ENCODE peak calls at places on chromosomes 16 and 17, in five cellular contexts. Z, X, Q, Y and F are unnamed samples.

GRCh38 chr16:58448890-58449289 is 51.1 kb upstream of the NDRG4 start:
- DNase-seq in Z (no peak), X (no peak), Q (no peak), Y (no peak), F (no peak)

GRCh38 chr17:3526491-3526890 is 31.1 kb downstream of the TRPV3 start:
- DNase-seq in Z (no peak), X (no peak), Q (no peak), Y (no peak), F (no peak)

GRCh38 chr17:74737299-74738050 is 419 bp downstream of the RAB37 start:
- DNase-seq in Z (no peak), X (no peak), Q (no peak), Y (no peak), F (no peak)

GRCh38 chr16:88119881-88120280 is 168.6 kb downstream of the BANP start:
- DNase-seq in Z (no peak), X (no peak), Q (peak; percentile 55), Y (no peak), F (no peak)

GRCh38 chr17:18224428-18225120 is 861 bp upstream of the LLGL1 start:
- DNase-seq in Z (no peak), X (peak; percentile 67), Q (no peak), Y (peak; percentile 29), F (no peak)

GRCh38 chr17:77422104-77422782 is 281.5 kb downstream of the SEC14L1 start:
- DNase-seq in Z (no peak), X (no peak), Q (no peak), Y (no peak), F (no peak)

GRCh38 chr17:42135664-42136653 is 13.4 kb downstream of the HSPB9 start:
- DNase-seq in Z (no peak), X (peak; percentile 78), Q (peak; percentile 75), Y (peak; percentile 85), F (peak; percentile 91)

GRCh38 chr16:23288726-23289512 is 13.2 kb upstream of the SCNN1B start:
- DNase-seq in Z (no peak), X (no peak), Q (no peak), Y (no peak), F (no peak)

GRCh38 chr17:14701901-14702300 is 401.0 kb downstream of the HS3ST3B1 start:
- DNase-seq in Z (no peak), X (no peak), Q (no peak), Y (no peak), F (no peak)

GRCh38 chr16:89602273-89602951 is 11.0 kb upstream of the DPEP1 start:
- DNase-seq in Z (peak; percentile 72), X (no peak), Q (no peak), Y (peak; percentile 91), F (no peak)

GRCh38 chr17:48194097-48194550 is 86.6 kb downstream of the SNX11 start:
- DNase-seq in Z (peak; percentile 3), X (no peak), Q (no peak), Y (peak; percentile 47), F (no peak)

GRCh38 chr17:78214016-78214705 is at the start of gene BIRC5:
- DNase-seq in Z (peak; percentile 23), X (peak; percentile 87), Q (peak; percentile 95), Y (peak; percentile 69), F (peak; percentile 91)

GRCh38 chr16:48201515-48202201 is 42.4 kb upstream of the LONP2 start:
- DNase-seq in Z (no peak), X (peak; percentile 48), Q (no peak), Y (no peak), F (no peak)

GRCh38 chr17:81499601-81499970 is 13.0 kb downstream of the ACTG1 start:
- DNase-seq in Z (no peak), X (no peak), Q (no peak), Y (no peak), F (no peak)

GRCh38 chr16:47016700-47017133 is 43.2 kb upstream of the DNAJA2 start:
- DNase-seq in Z (no peak), X (no peak), Q (no peak), Y (no peak), F (no peak)

GRCh38 chr17:42642377-42642776 is 16.7 kb upstream of the TUBG2 start:
- DNase-seq in Z (no peak), X (no peak), Q (no peak), Y (no peak), F (no peak)

GRCh38 chr16:55661842-55662479 is 6.2 kb downstream of the SLC6A2 start:
- DNase-seq in Z (no peak), X (peak; percentile 38), Q (no peak), Y (no peak), F (no peak)

GRCh38 chr17:43211123-43211479 is 574 bp upstream of the TMEM106A start:
- DNase-seq in Z (no peak), X (no peak), Q (no peak), Y (no peak), F (no peak)

GRCh38 chr17:65459667-65460415 is 101.6 kb downstream of the AXIN2 start:
- DNase-seq in Z (no peak), X (no peak), Q (no peak), Y (no peak), F (no peak)

GRCh38 chr17:15498107-15498506 is 30.7 kb upstream of the CDRT4 start:
- DNase-seq in Z (no peak), X (no peak), Q (no peak), Y (no peak), F (no peak)

GRCh38 chr17:49013311-49014205 is 16.4 kb downstream of the IGF2BP1 start:
- DNase-seq in Z (no peak), X (no peak), Q (no peak), Y (no peak), F (no peak)

GRCh38 chr17:63290784-63291183 is 155.3 kb downstream of the CYB561 start:
- DNase-seq in Z (no peak), X (no peak), Q (no peak), Y (no peak), F (no peak)

GRCh38 chr16:89489040-89489721 is 1.2 kb downstream of the ANKRD11 start:
- DNase-seq in Z (peak; percentile 85), X (peak; percentile 94), Q (peak; percentile 88), Y (peak; percentile 96), F (peak; percentile 86)

GRCh38 chr17:34763727-34764665 is 184.6 kb downstream of the TMEM132E start:
- DNase-seq in Z (no peak), X (no peak), Q (no peak), Y (peak; percentile 0), F (no peak)

GRCh38 chr17:72890711-72891110 is 201.8 kb downstream of the SLC39A11 start:
- DNase-seq in Z (no peak), X (no peak), Q (no peak), Y (peak; percentile 23), F (no peak)

GRCh38 chr17:48100591-48101011 is 677 bp downstream of the CBX1 start:
- DNase-seq in Z (peak; percentile 13), X (peak; percentile 76), Q (no peak), Y (peak; percentile 58), F (peak; percentile 46)

GRCh38 chr16:69276143-69277115 is 34.7 kb upstream of the VPS4A start:
- DNase-seq in Z (peak; percentile 95), X (peak; percentile 85), Q (no peak), Y (peak; percentile 98), F (no peak)

GRCh38 chr17:4476017-4476416 is 22.7 kb upstream of the SPNS2 start:
- DNase-seq in Z (no peak), X (no peak), Q (no peak), Y (no peak), F (peak; percentile 50)

GRCh38 chr17:64066709-64067108 is 46.3 kb upstream of the ICAM2 start:
- DNase-seq in Z (no peak), X (no peak), Q (no peak), Y (no peak), F (no peak)

GRCh38 chr16:85883813-85884212 is 15.1 kb upstream of the IRF8 start:
- DNase-seq in Z (no peak), X (no peak), Q (no peak), Y (no peak), F (no peak)

GRCh38 chr16:8725513-8726178 is 51.2 kb downstream of the ABAT start:
- DNase-seq in Z (no peak), X (no peak), Q (no peak), Y (no peak), F (no peak)

GRCh38 chr17:19249681-19250080 is 12.5 kb downstream of the EPN2 start:
- DNase-seq in Z (no peak), X (peak; percentile 75), Q (no peak), Y (no peak), F (no peak)

GRCh38 chr17:42618442-42619150 is 9.1 kb downstream of the TUBG1 start:
- DNase-seq in Z (no peak), X (peak; percentile 66), Q (peak; percentile 69), Y (no peak), F (peak; percentile 86)

GRCh38 chr17:57519199-57519598 is 225.9 kb downstream of the CCDC182 start:
- DNase-seq in Z (peak; percentile 21), X (no peak), Q (no peak), Y (peak; percentile 58), F (no peak)
- H3K27ac ChIP-seq in Z (no peak overlapping the region), X (no peak overlapping the region), Q (no peak overlapping the region), Y (no peak overlapping the region), F (no peak overlapping the region)

DNA sequence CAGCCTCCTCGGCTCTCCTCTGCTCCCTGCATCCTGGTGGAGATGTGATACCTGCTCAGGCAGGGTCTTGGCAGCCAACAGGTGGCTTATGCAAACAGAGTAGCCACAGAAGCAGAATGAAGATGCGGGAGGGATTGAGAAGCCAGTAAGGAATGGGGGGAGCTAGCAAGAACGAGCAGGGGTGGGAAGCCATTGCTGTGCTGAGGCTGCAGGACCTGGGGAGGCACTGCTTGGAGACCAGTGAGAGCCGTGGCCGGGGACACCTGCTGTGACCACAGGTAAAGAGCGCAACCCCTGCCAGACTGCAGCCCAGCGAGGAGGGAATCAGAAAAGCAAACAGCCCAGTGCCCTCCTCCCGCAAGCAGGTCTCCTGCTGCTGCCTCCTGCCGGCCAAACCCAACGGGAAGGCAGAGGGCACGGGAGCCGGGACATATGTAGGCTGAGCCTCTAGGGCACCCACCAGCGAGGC is 14.7 kb downstream of the AIPL1 start:
- DNase-seq in Z (no peak), X (no peak), Q (no peak), Y (peak; percentile 1), F (no peak)
- TF ChIP-seq CTCF in Z (peak; percentile 45), X (no peak), Q (peak; percentile 19), Y (peak; percentile 42), F (no peak)

DNA sequence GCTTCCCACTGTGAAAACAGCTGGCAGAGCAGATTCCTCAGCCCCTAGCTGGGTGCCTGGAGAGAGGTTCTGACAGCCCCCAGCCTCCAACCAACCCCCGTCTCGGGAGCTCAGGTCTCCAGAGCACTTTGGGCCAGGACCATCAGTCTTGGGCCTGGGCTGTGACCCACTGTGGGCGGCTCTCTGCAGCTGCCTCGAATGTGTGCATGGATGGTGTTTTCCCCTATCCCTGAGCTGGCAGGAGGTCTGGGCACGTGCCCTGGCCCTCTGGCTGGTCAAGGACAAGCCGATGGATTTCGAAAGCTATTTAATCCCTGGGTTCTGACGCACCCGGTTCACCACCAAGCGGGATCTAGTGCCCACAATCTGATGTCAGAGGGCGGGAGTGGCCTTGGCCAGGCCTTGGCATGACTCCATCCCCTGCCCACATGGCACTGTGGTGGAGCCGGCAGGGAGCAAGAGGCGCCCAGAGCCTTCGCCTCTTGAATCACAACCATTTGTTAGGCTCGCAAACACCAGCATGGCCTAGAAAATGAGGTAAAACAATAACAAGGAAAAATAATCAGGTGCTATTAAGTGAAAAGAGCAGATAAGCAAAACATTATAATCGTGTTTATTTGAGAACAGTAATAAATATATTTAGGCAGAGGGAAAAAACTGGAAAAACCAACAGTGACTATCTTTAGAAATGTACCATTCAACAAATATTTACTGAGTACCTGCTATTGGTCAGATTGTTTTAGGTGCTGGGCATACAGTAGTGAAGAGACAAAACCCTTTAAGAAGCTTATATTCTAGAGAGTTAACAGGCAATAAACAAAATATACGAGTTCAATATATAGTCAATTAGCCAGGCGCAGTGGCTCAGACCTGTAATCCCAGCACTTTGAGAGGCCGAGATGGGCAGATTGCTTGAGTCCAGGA is 69.3 kb upstream of the TOB1 start:
- DNase-seq in Z (no peak), X (peak; percentile 95), Q (peak; percentile 75), Y (no peak), F (peak; percentile 94)
- H3K27ac ChIP-seq in Z (no peak overlapping the region), X (peak overlapping the region; percentile 96), Q (peak overlapping the region; percentile 74), Y (no peak overlapping the region), F (peak overlapping the region; percentile 98)

GRCh38 chr17:40019140-40019991 is 4.1 kb downstream of the CSF3 start:
- DNase-seq in Z (peak; percentile 47), X (no peak), Q (no peak), Y (peak; percentile 86), F (no peak)
- TF ChIP-seq CTCF in Z (no peak), X (no peak), Q (no peak), Y (no peak), F (no peak)